ENCODE peak calls at places on chromosomes 5 and 9, in six cellular contexts. One of them, this sample, is unnamed.

GRCh38 chr5:141507387-141508091 is 18.7 kb downstream of the PCDHGC5 start:
- DNase-seq in suprapubic skin: no peak
- DNase-seq in neural crest cell: no peak
- DNase-seq in mucosa of descending colon: no peak
- DNase-seq in GM20000: peak
- DNase-seq in fibroblast of mammary gland: peak
- DNase-seq in this sample: no peak

GRCh38 chr9:87498046-87498815 is 564 bp downstream of the DAPK1 start:
- DNase-seq in suprapubic skin: no peak
- DNase-seq in neural crest cell: peak
- DNase-seq in mucosa of descending colon: no peak
- DNase-seq in GM20000: peak
- DNase-seq in fibroblast of mammary gland: peak
- DNase-seq in this sample: no peak

GRCh38 chr5:149062371-149063016 is 368 bp downstream of the SH3TC2 start:
- DNase-seq in suprapubic skin: no peak
- DNase-seq in neural crest cell: no peak
- DNase-seq in mucosa of descending colon: peak
- DNase-seq in GM20000: no peak
- DNase-seq in fibroblast of mammary gland: peak
- DNase-seq in this sample: peak

GRCh38 chr5:55546991-55547390 is 12.2 kb upstream of the PLPP1 start:
- DNase-seq in suprapubic skin: no peak
- DNase-seq in neural crest cell: no peak
- DNase-seq in mucosa of descending colon: peak
- DNase-seq in GM20000: no peak
- DNase-seq in fibroblast of mammary gland: no peak
- DNase-seq in this sample: no peak

GRCh38 chr5:150763023-150763793 is 4.4 kb upstream of the DCTN4 start:
- DNase-seq in suprapubic skin: peak
- DNase-seq in neural crest cell: no peak
- DNase-seq in mucosa of descending colon: peak
- DNase-seq in GM20000: no peak
- DNase-seq in fibroblast of mammary gland: peak
- DNase-seq in this sample: peak

GRCh38 chr9:69391487-69391886 is 66.5 kb downstream of the ENTREP1 start:
- DNase-seq in suprapubic skin: no peak
- DNase-seq in neural crest cell: no peak
- DNase-seq in mucosa of descending colon: no peak
- DNase-seq in GM20000: no peak
- DNase-seq in fibroblast of mammary gland: no peak
- DNase-seq in this sample: no peak

GRCh38 chr5:145562931-145563330 is 272.2 kb downstream of the PRELID2 start:
- DNase-seq in suprapubic skin: no peak
- DNase-seq in neural crest cell: no peak
- DNase-seq in mucosa of descending colon: no peak
- DNase-seq in GM20000: no peak
- DNase-seq in fibroblast of mammary gland: peak
- DNase-seq in this sample: no peak

GRCh38 chr5:112415552-112415951 is 3.5 kb downstream of the EPB41L4A start:
- DNase-seq in suprapubic skin: no peak
- DNase-seq in neural crest cell: no peak
- DNase-seq in mucosa of descending colon: no peak
- DNase-seq in GM20000: no peak
- DNase-seq in fibroblast of mammary gland: no peak
- DNase-seq in this sample: no peak

GRCh38 chr5:54217826-54218503 is 92.4 kb downstream of the ARL15 start:
- DNase-seq in suprapubic skin: no peak
- DNase-seq in neural crest cell: peak
- DNase-seq in mucosa of descending colon: peak
- DNase-seq in GM20000: peak
- DNase-seq in fibroblast of mammary gland: peak
- DNase-seq in this sample: peak

GRCh38 chr5:178212241-178213002 is 8.1 kb downstream of the HNRNPAB start:
- DNase-seq in suprapubic skin: no peak
- DNase-seq in neural crest cell: no peak
- DNase-seq in mucosa of descending colon: no peak
- DNase-seq in GM20000: no peak
- DNase-seq in fibroblast of mammary gland: no peak
- DNase-seq in this sample: no peak

GRCh38 chr5:52579391-52579790 is 208.3 kb upstream of the ITGA1 start:
- DNase-seq in suprapubic skin: no peak
- DNase-seq in neural crest cell: no peak
- DNase-seq in mucosa of descending colon: no peak
- DNase-seq in GM20000: no peak
- DNase-seq in fibroblast of mammary gland: no peak
- DNase-seq in this sample: no peak

GRCh38 chr5:138594305-138595058 is 19.3 kb upstream of the HSPA9 start:
- DNase-seq in suprapubic skin: no peak
- DNase-seq in neural crest cell: no peak
- DNase-seq in mucosa of descending colon: no peak
- DNase-seq in GM20000: no peak
- DNase-seq in fibroblast of mammary gland: no peak
- DNase-seq in this sample: no peak

GRCh38 chr5:138596105-138596987 is 21.1 kb upstream of the HSPA9 start:
- DNase-seq in suprapubic skin: peak
- DNase-seq in neural crest cell: no peak
- DNase-seq in mucosa of descending colon: no peak
- DNase-seq in GM20000: no peak
- DNase-seq in fibroblast of mammary gland: no peak
- DNase-seq in this sample: no peak

GRCh38 chr5:138597660-138598400 is 22.6 kb upstream of the HSPA9 start:
- DNase-seq in suprapubic skin: peak
- DNase-seq in neural crest cell: no peak
- DNase-seq in mucosa of descending colon: no peak
- DNase-seq in GM20000: no peak
- DNase-seq in fibroblast of mammary gland: peak
- DNase-seq in this sample: no peak

GRCh38 chr5:138595396-138595795 is 20.2 kb upstream of the HSPA9 start:
- DNase-seq in suprapubic skin: peak
- DNase-seq in neural crest cell: no peak
- DNase-seq in mucosa of descending colon: no peak
- DNase-seq in GM20000: no peak
- DNase-seq in fibroblast of mammary gland: no peak
- DNase-seq in this sample: no peak
- TF ChIP-seq CTCF in suprapubic skin: no peak
- TF ChIP-seq CTCF in neural crest cell: no peak
- TF ChIP-seq CTCF in mucosa of descending colon: no peak
- TF ChIP-seq CTCF in GM20000: no peak
- TF ChIP-seq CTCF in fibroblast of mammary gland: no peak
- TF ChIP-seq CTCF in this sample: peak

GRCh38 chr5:107604990-107605389 is 65.7 kb downstream of the EFNA5 start:
- DNase-seq in suprapubic skin: no peak
- DNase-seq in neural crest cell: no peak
- DNase-seq in mucosa of descending colon: no peak
- DNase-seq in GM20000: no peak
- DNase-seq in fibroblast of mammary gland: peak
- DNase-seq in this sample: no peak

GRCh38 chr5:107607196-107607595 is 63.5 kb downstream of the EFNA5 start:
- DNase-seq in suprapubic skin: no peak
- DNase-seq in neural crest cell: no peak
- DNase-seq in mucosa of descending colon: no peak
- DNase-seq in GM20000: no peak
- DNase-seq in fibroblast of mammary gland: no peak
- DNase-seq in this sample: no peak

GRCh38 chr5:107605596-107606125 is 65.1 kb downstream of the EFNA5 start:
- DNase-seq in suprapubic skin: no peak
- DNase-seq in neural crest cell: no peak
- DNase-seq in mucosa of descending colon: no peak
- DNase-seq in GM20000: no peak
- DNase-seq in fibroblast of mammary gland: no peak
- DNase-seq in this sample: no peak

GRCh38 chr5:107610795-107611194 is 59.9 kb downstream of the EFNA5 start:
- DNase-seq in suprapubic skin: no peak
- DNase-seq in neural crest cell: no peak
- DNase-seq in mucosa of descending colon: no peak
- DNase-seq in GM20000: no peak
- DNase-seq in fibroblast of mammary gland: no peak
- DNase-seq in this sample: no peak

DNA sequence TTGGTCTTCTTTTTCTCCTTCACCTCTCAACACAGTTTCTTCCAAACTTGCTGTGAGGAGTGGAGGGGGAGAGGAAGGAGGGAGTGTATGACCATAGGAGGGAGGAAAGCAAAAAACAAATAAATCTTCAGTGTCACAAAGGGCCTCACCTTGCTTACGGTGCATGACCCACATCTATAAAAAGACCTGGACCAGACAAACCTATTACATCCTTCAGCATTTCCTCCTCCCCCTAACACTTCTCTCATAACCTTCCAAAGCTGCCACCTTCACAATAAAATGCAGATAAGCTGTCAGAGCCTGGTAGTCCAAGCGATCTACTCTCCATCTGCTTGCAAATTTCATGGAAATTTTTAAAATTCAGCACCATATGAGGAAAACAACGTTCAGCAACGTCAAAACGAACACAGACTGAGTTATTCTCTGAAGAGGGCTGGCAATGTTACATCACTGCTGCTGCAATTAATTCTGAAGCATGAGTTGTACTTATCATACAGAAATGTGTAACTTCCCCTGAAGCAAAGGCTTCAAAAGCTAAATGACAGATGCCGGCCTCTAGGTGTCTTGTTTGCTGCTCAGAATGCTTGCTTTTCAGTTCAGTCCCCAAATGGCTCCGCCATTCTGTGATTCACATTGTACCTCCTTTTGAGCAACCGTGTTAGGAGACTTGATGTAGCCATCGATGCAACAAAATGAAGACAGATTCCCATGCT is 62.9 kb downstream of the EFNA5 start:
- DNase-seq in suprapubic skin: no peak
- DNase-seq in neural crest cell: no peak
- DNase-seq in mucosa of descending colon: no peak
- DNase-seq in GM20000: no peak
- DNase-seq in fibroblast of mammary gland: no peak
- DNase-seq in this sample: no peak
- TF ChIP-seq CTCF in suprapubic skin: no peak
- TF ChIP-seq CTCF in neural crest cell: no peak
- TF ChIP-seq CTCF in mucosa of descending colon: no peak
- TF ChIP-seq CTCF in GM20000: no peak
- TF ChIP-seq CTCF in fibroblast of mammary gland: no peak
- TF ChIP-seq CTCF in this sample: no peak

GRCh38 chr9:22452415-22453010 is 5.9 kb downstream of the DMRTA1 start:
- DNase-seq in suprapubic skin: no peak
- DNase-seq in neural crest cell: peak
- DNase-seq in mucosa of descending colon: peak
- DNase-seq in GM20000: peak
- DNase-seq in fibroblast of mammary gland: peak
- DNase-seq in this sample: no peak
- TF ChIP-seq CTCF in suprapubic skin: peak
- TF ChIP-seq CTCF in neural crest cell: peak
- TF ChIP-seq CTCF in mucosa of descending colon: peak
- TF ChIP-seq CTCF in GM20000: peak
- TF ChIP-seq CTCF in fibroblast of mammary gland: peak
- TF ChIP-seq CTCF in this sample: peak

GRCh38 chr9:21404146-21404545 is 4.8 kb upstream of the IFNA8 start:
- DNase-seq in suprapubic skin: no peak
- DNase-seq in neural crest cell: no peak
- DNase-seq in mucosa of descending colon: no peak
- DNase-seq in GM20000: no peak
- DNase-seq in fibroblast of mammary gland: no peak
- DNase-seq in this sample: no peak

GRCh38 chr9:21398955-21399489 is 9.9 kb upstream of the IFNA8 start:
- DNase-seq in suprapubic skin: no peak
- DNase-seq in neural crest cell: no peak
- DNase-seq in mucosa of descending colon: no peak
- DNase-seq in GM20000: no peak
- DNase-seq in fibroblast of mammary gland: no peak
- DNase-seq in this sample: no peak

DNA sequence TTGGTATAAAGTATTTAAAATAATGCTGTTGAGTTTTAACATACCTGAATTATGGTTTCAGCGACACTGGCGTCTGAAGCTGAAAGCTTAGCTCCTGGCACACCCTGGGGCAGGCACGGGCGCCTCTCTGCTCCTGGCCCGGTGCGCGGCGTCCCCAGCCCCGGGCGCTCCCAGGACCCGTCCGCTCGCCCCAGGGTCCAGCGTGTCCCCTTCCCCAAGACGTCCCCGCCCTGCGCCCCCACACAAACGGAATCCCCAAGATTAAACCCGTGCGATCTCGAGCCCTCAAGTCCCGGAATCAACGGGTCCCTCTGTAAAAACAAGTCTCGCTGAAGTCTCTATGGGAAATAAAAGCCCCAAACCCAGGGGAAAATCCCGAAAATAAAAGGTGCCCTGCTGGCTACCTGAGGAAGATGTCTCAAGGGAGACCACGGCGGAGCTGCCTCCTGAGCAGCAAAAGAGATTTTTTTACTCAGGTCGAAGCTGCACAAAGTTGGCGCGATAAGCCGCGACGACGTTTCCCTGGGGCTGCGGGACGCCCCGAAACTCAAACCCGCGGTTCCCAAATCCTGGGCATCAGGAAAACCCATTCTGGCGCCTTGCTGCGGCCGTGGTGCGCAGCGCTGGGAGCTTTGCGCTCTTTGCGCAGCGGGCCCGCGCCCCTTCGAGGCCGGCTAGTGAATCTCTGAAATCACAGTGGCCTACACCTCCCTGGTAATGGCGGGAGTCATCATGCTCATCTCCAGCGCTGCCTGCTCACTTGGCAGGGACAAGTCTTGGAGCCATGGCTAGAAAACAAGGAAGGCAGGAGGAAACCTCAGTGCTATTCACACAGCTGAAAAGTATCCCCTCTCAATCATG is 6.3 kb upstream of the IFNA8 start:
- DNase-seq in suprapubic skin: no peak
- DNase-seq in neural crest cell: peak
- DNase-seq in mucosa of descending colon: no peak
- DNase-seq in GM20000: peak
- DNase-seq in fibroblast of mammary gland: no peak
- DNase-seq in this sample: no peak
- TF ChIP-seq CTCF in suprapubic skin: no peak
- TF ChIP-seq CTCF in neural crest cell: peak
- TF ChIP-seq CTCF in mucosa of descending colon: no peak
- TF ChIP-seq CTCF in GM20000: peak
- TF ChIP-seq CTCF in fibroblast of mammary gland: no peak
- TF ChIP-seq CTCF in this sample: no peak

GRCh38 chr5:102670224-102670836 is 84.8 kb upstream of the PAM start:
- DNase-seq in suprapubic skin: no peak
- DNase-seq in neural crest cell: peak
- DNase-seq in mucosa of descending colon: peak
- DNase-seq in GM20000: peak
- DNase-seq in fibroblast of mammary gland: peak
- DNase-seq in this sample: no peak
- TF ChIP-seq CTCF in suprapubic skin: no peak
- TF ChIP-seq CTCF in neural crest cell: peak
- TF ChIP-seq CTCF in mucosa of descending colon: no peak
- TF ChIP-seq CTCF in GM20000: peak
- TF ChIP-seq CTCF in fibroblast of mammary gland: peak
- TF ChIP-seq CTCF in this sample: peak